ENCODE peak calls at places on chromosome 3, in five cellular contexts. One of them, this sample, is unnamed.

GRCh38 chr3:43796041-43796596 is 105.4 kb downstream of the ABHD5 start:
- DNase-seq in cardiac muscle cell: no peak
- DNase-seq in breast epithelium: no peak
- DNase-seq in H9: no peak
- DNase-seq in A673: no peak
- DNase-seq in this sample: no peak

GRCh38 chr3:56720836-56721235 is 37.8 kb upstream of the TASOR start:
- DNase-seq in cardiac muscle cell: no peak
- DNase-seq in breast epithelium: no peak
- DNase-seq in H9: no peak
- DNase-seq in A673: no peak
- DNase-seq in this sample: no peak

GRCh38 chr3:10964537-10965167 is 27.9 kb upstream of the SLC6A1 start:
- DNase-seq in cardiac muscle cell: peak; percentile 34
- DNase-seq in breast epithelium: no peak
- DNase-seq in H9: peak; percentile 53
- DNase-seq in A673: peak; percentile 45
- DNase-seq in this sample: peak; percentile 76

GRCh38 chr3:17967111-17967510 is 224.7 kb upstream of the TBC1D5 start:
- DNase-seq in cardiac muscle cell: no peak
- DNase-seq in breast epithelium: no peak
- DNase-seq in H9: no peak
- DNase-seq in A673: no peak
- DNase-seq in this sample: no peak

GRCh38 chr3:193132247-193132646 is 108.8 kb upstream of the PLAAT1 start:
- DNase-seq in cardiac muscle cell: no peak
- DNase-seq in breast epithelium: no peak
- DNase-seq in H9: no peak
- DNase-seq in A673: no peak
- DNase-seq in this sample: no peak

GRCh38 chr3:129599607-129600006 is 6.9 kb downstream of the PLXND1 start:
- DNase-seq in cardiac muscle cell: peak; percentile 82
- DNase-seq in breast epithelium: no peak
- DNase-seq in H9: peak; percentile 88
- DNase-seq in A673: peak; percentile 42
- DNase-seq in this sample: no peak

GRCh38 chr3:23710555-23710954 is 95.2 kb upstream of the UBE2E1 start:
- DNase-seq in cardiac muscle cell: peak; percentile 94
- DNase-seq in breast epithelium: no peak
- DNase-seq in H9: peak; percentile 86
- DNase-seq in A673: no peak
- DNase-seq in this sample: peak; percentile 23

GRCh38 chr3:190554197-190554596 is 40.3 kb downstream of the IL1RAP start:
- DNase-seq in cardiac muscle cell: no peak
- DNase-seq in breast epithelium: no peak
- DNase-seq in H9: peak; percentile 79
- DNase-seq in A673: peak; percentile 40
- DNase-seq in this sample: peak; percentile 25

GRCh38 chr3:168322941-168323340 is 227.2 kb upstream of the GOLIM4 start:
- DNase-seq in cardiac muscle cell: no peak
- DNase-seq in breast epithelium: no peak
- DNase-seq in H9: no peak
- DNase-seq in A673: no peak
- DNase-seq in this sample: no peak

GRCh38 chr3:153219147-153219546 is 57.1 kb downstream of the RAP2B start:
- DNase-seq in cardiac muscle cell: peak; percentile 27
- DNase-seq in breast epithelium: no peak
- DNase-seq in H9: no peak
- DNase-seq in A673: peak; percentile 35
- DNase-seq in this sample: no peak

GRCh38 chr3:17639765-17640164 is 102.7 kb downstream of the TBC1D5 start:
- DNase-seq in cardiac muscle cell: peak; percentile 93
- DNase-seq in breast epithelium: no peak
- DNase-seq in H9: no peak
- DNase-seq in A673: peak; percentile 10
- DNase-seq in this sample: no peak

GRCh38 chr3:106610362-106610997 is 741.7 kb upstream of the CBLB start:
- DNase-seq in cardiac muscle cell: no peak
- DNase-seq in breast epithelium: no peak
- DNase-seq in H9: no peak
- DNase-seq in A673: no peak
- DNase-seq in this sample: no peak

GRCh38 chr3:152202976-152203626 is 65.6 kb upstream of the MBNL1 start:
- DNase-seq in cardiac muscle cell: peak; percentile 27
- DNase-seq in breast epithelium: no peak
- DNase-seq in H9: no peak
- DNase-seq in A673: no peak
- DNase-seq in this sample: no peak

GRCh38 chr3:100184960-100185566 is 70.8 kb upstream of the FILIP1L start:
- DNase-seq in cardiac muscle cell: no peak
- DNase-seq in breast epithelium: no peak
- DNase-seq in H9: no peak
- DNase-seq in A673: peak; percentile 48
- DNase-seq in this sample: no peak

GRCh38 chr3:117736851-117737250 is 1027.3 kb downstream of the TUSC7 start:
- DNase-seq in cardiac muscle cell: no peak
- DNase-seq in breast epithelium: no peak
- DNase-seq in H9: no peak
- DNase-seq in A673: no peak
- DNase-seq in this sample: no peak

GRCh38 chr3:37241880-37242279 is 67.5 kb upstream of the LRRFIP2 start:
- DNase-seq in cardiac muscle cell: no peak
- DNase-seq in breast epithelium: no peak
- DNase-seq in H9: no peak
- DNase-seq in A673: peak; percentile 18
- DNase-seq in this sample: no peak

GRCh38 chr3:40120816-40121215 is 188.7 kb upstream of the EIF1B start:
- DNase-seq in cardiac muscle cell: peak; percentile 45
- DNase-seq in breast epithelium: no peak
- DNase-seq in H9: no peak
- DNase-seq in A673: no peak
- DNase-seq in this sample: peak; percentile 34

GRCh38 chr3:186255703-186256331 is 106.2 kb downstream of the DGKG start:
- DNase-seq in cardiac muscle cell: no peak
- DNase-seq in breast epithelium: no peak
- DNase-seq in H9: peak; percentile 59
- DNase-seq in A673: peak; percentile 28
- DNase-seq in this sample: peak; percentile 39

GRCh38 chr3:194739498-194740284 is 54.0 kb downstream of the FAM43A start:
- DNase-seq in cardiac muscle cell: no peak
- DNase-seq in breast epithelium: no peak
- DNase-seq in H9: no peak
- DNase-seq in A673: no peak
- DNase-seq in this sample: no peak

DNA sequence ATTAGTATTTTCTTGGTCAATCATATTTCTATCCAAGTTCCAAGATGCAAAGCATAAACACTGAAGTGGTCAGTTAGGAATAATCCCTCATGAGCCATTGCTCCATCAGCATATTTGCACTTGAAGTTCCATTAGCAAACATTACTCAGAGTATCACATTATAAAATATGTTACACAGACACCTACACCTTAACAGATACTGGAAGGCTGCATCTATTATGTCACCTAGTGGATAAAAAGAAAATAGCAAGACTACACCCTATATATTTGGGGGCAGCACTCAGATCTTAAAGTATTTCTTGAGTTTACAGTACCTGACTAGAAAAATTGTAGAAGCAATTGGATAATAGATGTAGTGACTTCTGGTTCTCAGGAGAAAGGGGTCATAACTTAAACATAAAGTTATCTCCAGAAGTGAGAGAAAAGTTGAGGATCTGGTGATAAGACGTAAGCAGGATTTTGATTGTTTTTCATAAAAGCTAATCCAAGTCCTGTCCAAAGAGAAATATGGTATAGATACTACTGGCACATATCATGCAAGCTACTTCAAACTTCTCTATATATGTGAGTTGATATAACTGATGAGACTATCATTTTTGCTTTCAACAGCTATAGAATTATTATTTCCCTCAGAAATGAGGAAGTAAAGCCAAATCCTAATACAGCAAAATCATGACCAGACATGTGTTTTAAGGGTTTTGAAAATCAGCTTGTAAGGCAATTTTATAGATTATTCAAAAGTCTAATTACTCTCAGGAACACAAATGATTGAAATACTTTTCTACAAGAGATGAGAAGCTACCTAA is 422.2 kb downstream of the GBE1 start:
- DNase-seq in cardiac muscle cell: peak; percentile 24
- DNase-seq in breast epithelium: no peak
- DNase-seq in H9: no peak
- DNase-seq in A673: peak; percentile 12
- DNase-seq in this sample: no peak
- TF ChIP-seq CTCF in cardiac muscle cell: peak; percentile 60
- TF ChIP-seq CTCF in breast epithelium: no peak
- TF ChIP-seq CTCF in H9: peak; percentile 69
- TF ChIP-seq CTCF in A673: peak; percentile 62
- TF ChIP-seq CTCF in this sample: peak; percentile 62

DNA sequence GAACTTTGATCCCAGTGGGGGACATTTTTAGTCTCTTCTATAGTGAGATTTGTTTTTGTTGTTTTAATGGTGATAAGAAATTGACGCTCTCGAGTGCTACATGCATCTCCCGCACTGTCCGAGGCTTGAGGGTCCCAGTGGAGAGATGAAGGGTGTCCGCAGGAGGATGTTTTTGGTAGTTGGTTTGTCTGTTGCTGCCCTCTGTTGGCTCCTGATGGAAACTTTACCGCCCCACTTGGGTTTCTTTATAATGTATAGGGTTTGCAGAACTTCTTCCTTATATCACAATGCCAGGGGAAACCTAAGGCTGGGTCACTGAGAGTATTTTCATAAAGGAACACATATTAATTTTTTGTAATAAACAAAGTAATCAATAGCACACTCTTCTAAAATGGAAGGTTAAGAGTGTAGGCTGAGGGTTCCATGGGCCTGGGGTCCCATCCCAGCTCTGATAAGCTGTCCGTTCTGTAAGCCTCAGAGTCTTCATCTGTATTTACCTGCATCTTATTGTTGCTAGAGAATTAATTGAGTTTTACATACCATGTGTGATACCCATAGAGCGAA is 185.3 kb upstream of the FEZF2 start:
- DNase-seq in cardiac muscle cell: peak; percentile 41
- DNase-seq in breast epithelium: no peak
- DNase-seq in H9: peak; percentile 64
- DNase-seq in A673: peak; percentile 14
- DNase-seq in this sample: peak; percentile 50
- TF ChIP-seq CTCF in cardiac muscle cell: peak; percentile 75
- TF ChIP-seq CTCF in breast epithelium: no peak
- TF ChIP-seq CTCF in H9: peak; percentile 83
- TF ChIP-seq CTCF in A673: peak; percentile 51
- TF ChIP-seq CTCF in this sample: peak; percentile 71

DNA sequence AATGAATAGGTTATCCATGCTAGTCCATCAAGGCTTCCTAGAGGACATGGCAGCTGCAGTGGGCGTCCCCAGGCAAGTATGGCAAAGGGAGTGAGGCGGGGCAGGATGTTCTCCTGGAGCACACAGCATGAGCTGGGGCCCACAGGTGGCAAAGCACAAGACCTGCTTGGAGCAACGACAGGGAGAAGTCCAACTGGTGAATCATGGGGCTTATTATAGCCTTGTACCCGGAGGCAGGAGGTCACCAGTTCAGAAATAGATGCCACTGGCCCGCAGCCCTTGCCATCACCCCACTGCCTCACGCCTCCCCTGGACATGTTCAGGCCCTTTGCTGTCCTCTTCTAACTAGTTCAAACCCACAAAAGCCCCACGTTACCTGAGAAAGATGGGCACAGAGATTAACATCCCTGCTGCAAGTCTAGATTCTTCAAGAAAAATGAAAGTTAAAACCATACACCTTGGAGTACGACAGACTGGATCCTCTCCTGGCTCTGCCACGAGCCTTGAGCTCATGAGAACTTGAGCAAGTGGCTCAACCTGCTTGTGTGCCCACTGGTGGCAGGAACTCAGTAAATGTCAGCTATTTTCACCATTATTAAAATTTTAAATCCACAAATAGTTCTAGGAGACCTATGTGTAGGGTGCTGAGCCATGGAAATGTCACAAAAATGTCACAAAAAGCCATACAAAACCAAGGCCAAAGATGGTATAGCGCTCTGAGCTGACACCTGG is 1.8 kb upstream of the SRGAP3 start:
- DNase-seq in cardiac muscle cell: no peak
- DNase-seq in breast epithelium: no peak
- DNase-seq in H9: peak; percentile 22
- DNase-seq in A673: no peak
- DNase-seq in this sample: no peak
- TF ChIP-seq CTCF in cardiac muscle cell: no peak
- TF ChIP-seq CTCF in breast epithelium: no peak
- TF ChIP-seq CTCF in H9: no peak
- TF ChIP-seq CTCF in A673: no peak
- TF ChIP-seq CTCF in this sample: no peak

GRCh38 chr3:71975573-71975972 is 190.6 kb upstream of the PROK2 start:
- DNase-seq in cardiac muscle cell: no peak
- DNase-seq in breast epithelium: no peak
- DNase-seq in H9: no peak
- DNase-seq in A673: no peak
- DNase-seq in this sample: no peak

GRCh38 chr3:71977525-71977924 is 192.6 kb upstream of the PROK2 start:
- DNase-seq in cardiac muscle cell: no peak
- DNase-seq in breast epithelium: no peak
- DNase-seq in H9: no peak
- DNase-seq in A673: no peak
- DNase-seq in this sample: no peak

GRCh38 chr3:71973337-71974030 is 188.5 kb upstream of the PROK2 start:
- DNase-seq in cardiac muscle cell: no peak
- DNase-seq in breast epithelium: no peak
- DNase-seq in H9: no peak
- DNase-seq in A673: no peak
- DNase-seq in this sample: no peak

GRCh38 chr3:71968491-71968890 is 183.5 kb upstream of the PROK2 start:
- DNase-seq in cardiac muscle cell: no peak
- DNase-seq in breast epithelium: no peak
- DNase-seq in H9: no peak
- DNase-seq in A673: no peak
- DNase-seq in this sample: no peak

GRCh38 chr3:71972031-71972430 is 187.1 kb upstream of the PROK2 start:
- DNase-seq in cardiac muscle cell: no peak
- DNase-seq in breast epithelium: no peak
- DNase-seq in H9: no peak
- DNase-seq in A673: no peak
- DNase-seq in this sample: no peak
- TF ChIP-seq CTCF in cardiac muscle cell: no peak
- TF ChIP-seq CTCF in breast epithelium: no peak
- TF ChIP-seq CTCF in H9: no peak
- TF ChIP-seq CTCF in A673: no peak
- TF ChIP-seq CTCF in this sample: no peak